ENCODE peak calls at places on chromosome 5, in four cellular contexts. I is AG10803, T is astrocyte of the spinal cord, M is brain microvascular endothelial cell. P is an unnamed sample.

GRCh38 chr5:82364497-82364896 is 86.3 kb upstream of the RPS23 start:
- DNase-seq in I (peak), T (peak), M (peak), P (no peak)

GRCh38 chr5:122077451-122078115 is 476 bp downstream of the LOX start:
- DNase-seq in I (no peak), T (no peak), M (peak), P (no peak)

GRCh38 chr5:133402781-133403180 is 209.6 kb downstream of the FSTL4 start:
- DNase-seq in I (no peak), T (no peak), M (no peak), P (no peak)

GRCh38 chr5:86461169-86461956 is 156.4 kb upstream of the COX7C start:
- DNase-seq in I (no peak), T (peak), M (no peak), P (no peak)

GRCh38 chr5:33679791-33680190 is 212.0 kb downstream of the ADAMTS12 start:
- DNase-seq in I (peak), T (peak), M (no peak), P (peak)

GRCh38 chr5:18465833-18466681 is 831.8 kb downstream of the TAF11L14 start:
- DNase-seq in I (peak), T (peak), M (peak), P (peak)

GRCh38 chr5:6633469-6634326 is 458 bp downstream of the SRD5A1 start:
- DNase-seq in I (no peak), T (no peak), M (peak), P (no peak)

GRCh38 chr5:154937186-154937717 is 759 bp downstream of the GEMIN5 start:
- DNase-seq in I (peak), T (no peak), M (no peak), P (no peak)

GRCh38 chr5:60519372-60519771 is 180.6 kb downstream of the DEPDC1B start:
- DNase-seq in I (no peak), T (no peak), M (no peak), P (no peak)

GRCh38 chr5:38463634-38464521 is 92.6 kb downstream of the LIFR start:
- DNase-seq in I (peak), T (peak), M (peak), P (peak)

GRCh38 chr5:177369050-177369912 is 11.6 kb downstream of the RGS14 start:
- DNase-seq in I (peak), T (no peak), M (no peak), P (no peak)

GRCh38 chr5:158616707-158617106 is 483.0 kb downstream of the EBF1 start:
- DNase-seq in I (peak), T (no peak), M (no peak), P (no peak)

GRCh38 chr5:58629190-58630159 is 46.6 kb downstream of the RAB3C start:
- DNase-seq in I (no peak), T (no peak), M (no peak), P (no peak)

GRCh38 chr5:161547573-161548471 is 1.3 kb upstream of the GABRB2 start:
- DNase-seq in I (no peak), T (no peak), M (no peak), P (no peak)

GRCh38 chr5:171647043-171647899 is 138.3 kb upstream of the SMIM23 start:
- DNase-seq in I (peak), T (peak), M (peak), P (peak)

GRCh38 chr5:113202904-113203716 is 226.5 kb downstream of the DCP2 start:
- DNase-seq in I (no peak), T (peak), M (peak), P (no peak)

GRCh38 chr5:136235316-136235715 is 42.4 kb upstream of the SMIM32 start:
- DNase-seq in I (no peak), T (no peak), M (no peak), P (no peak)

GRCh38 chr5:94249430-94249829 is 369.0 kb downstream of the KIAA0825 start:
- DNase-seq in I (no peak), T (no peak), M (no peak), P (no peak)

GRCh38 chr5:42840279-42840678 is 28.6 kb upstream of the SELENOP start:
- DNase-seq in I (peak), T (peak), M (peak), P (peak)

GRCh38 chr5:34022131-34022705 is 14.4 kb upstream of the AMACR start:
- DNase-seq in I (peak), T (peak), M (peak), P (no peak)

GRCh38 chr5:127072861-127073846 is at the start of gene C5orf63:
- DNase-seq in I (peak), T (no peak), M (no peak), P (no peak)

GRCh38 chr5:72314571-72315172 is 5.4 kb downstream of the MRPS27 start:
- DNase-seq in I (peak), T (peak), M (peak), P (no peak)

GRCh38 chr5:135013947-135014570 is 20.0 kb downstream of the PITX1 start:
- DNase-seq in I (peak), T (no peak), M (no peak), P (no peak)

GRCh38 chr5:138573949-138574670 is 1.1 kb downstream of the HSPA9 start:
- DNase-seq in I (peak), T (no peak), M (no peak), P (no peak)

GRCh38 chr5:157308826-157309465 is 43.0 kb downstream of the CYFIP2 start:
- DNase-seq in I (peak), T (peak), M (peak), P (peak)

GRCh38 chr5:174271316-174271715 is 225.8 kb downstream of the NSG2 start:
- DNase-seq in I (no peak), T (no peak), M (no peak), P (no peak)

GRCh38 chr5:179142434-179143198 is 82.4 kb downstream of the ZNF354C start:
- DNase-seq in I (peak), T (peak), M (peak), P (peak)

DNA sequence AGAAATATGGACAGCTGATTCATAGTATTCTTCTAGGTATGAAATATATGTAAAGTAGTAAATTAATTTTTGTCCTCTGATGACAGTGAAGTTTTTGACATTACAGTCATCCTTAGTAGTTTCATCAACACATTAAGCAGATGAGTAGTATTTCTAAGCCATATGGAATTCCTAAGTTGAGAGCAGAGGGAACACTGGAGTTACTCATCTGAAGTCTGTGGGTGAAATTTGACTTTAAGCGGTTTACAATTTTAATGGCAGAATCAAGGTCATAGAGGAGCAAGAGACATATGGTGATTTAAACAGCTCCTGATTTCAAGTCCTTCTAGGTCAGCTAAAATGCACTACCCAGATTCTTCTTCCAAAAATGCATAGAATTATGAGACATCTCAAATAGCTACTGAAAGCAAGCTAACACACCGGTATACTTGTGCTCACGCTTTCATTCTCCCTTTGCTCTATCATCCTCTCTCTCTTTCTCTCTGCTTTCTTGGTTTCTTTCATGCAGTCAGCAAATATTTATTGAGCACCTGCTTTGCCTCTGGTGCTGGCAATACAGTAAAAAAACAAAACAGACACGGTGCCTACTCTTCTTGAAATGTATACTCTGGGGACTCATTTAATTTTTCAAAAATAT is 235.9 kb downstream of the FER start:
- DNase-seq in I (peak), T (peak), M (no peak), P (peak)
- H3K4me3 ChIP-seq in I (no peak), T (no peak), M (no peak), P (no peak)

DNA sequence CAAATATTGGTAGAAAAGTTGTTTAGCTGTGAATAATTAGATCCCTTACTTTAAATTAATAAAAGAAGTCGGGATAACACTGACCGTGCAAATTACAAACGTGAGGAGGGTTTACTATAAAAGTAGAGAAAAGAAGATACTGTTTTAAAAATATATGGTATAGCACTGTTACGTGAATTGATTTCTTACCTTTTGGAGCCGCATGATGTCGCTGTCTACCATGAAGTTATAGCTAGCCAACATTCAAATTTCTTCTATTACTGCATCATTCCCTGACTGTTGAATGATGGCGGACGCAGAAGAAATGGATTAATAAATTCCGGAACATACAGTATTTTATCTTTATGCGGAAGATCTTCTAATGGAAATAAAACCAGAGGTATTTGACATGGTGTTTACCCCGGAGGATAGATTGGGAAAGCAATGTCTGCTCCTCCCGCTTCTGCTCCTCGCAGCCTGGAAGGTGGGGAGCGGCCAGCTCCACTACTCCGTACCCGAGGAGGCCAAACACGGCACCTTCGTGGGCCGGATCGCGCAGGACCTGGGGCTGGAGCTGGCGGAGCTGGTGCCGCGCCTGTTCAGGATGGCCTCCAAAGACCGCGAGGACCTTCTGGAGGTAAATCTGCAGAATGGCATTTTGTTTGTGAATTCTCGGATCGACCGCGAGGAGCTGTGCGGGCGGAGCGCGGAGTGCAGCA is at the start of gene PCDHA6:
- DNase-seq in I (no peak), T (no peak), M (no peak), P (no peak)
- H3K4me3 ChIP-seq in I (no peak), T (no peak), M (no peak), P (peak)

DNA sequence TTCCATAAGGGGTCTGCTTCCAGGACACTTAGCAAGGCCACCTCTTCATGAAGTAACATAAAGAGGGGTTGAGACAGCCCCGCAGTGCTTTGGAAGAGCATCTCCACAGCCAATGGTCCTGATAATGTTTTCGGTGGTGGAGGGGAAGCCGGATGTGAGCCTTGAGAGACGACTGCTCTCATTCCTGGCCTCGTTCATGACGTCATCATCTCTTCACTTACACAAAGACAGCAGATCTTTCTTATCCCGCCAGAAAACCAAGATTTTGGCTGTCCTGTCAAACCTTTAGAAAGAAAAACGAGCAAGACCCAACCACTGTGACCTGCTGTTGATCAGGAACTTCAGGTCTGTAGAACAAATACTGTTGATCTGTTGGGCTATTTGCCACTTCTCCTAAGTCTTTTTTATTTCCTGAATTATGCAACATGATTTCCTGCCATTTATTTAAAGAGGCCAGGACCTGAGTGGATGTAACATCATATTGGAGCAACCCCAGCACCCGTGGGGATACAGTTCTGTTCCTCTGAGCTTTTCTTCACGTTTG is 89.0 kb upstream of the IRX2 start:
- DNase-seq in I (no peak), T (no peak), M (no peak), P (no peak)
- H3K4me3 ChIP-seq in I (no peak), T (no peak), M (no peak), P (no peak)

DNA sequence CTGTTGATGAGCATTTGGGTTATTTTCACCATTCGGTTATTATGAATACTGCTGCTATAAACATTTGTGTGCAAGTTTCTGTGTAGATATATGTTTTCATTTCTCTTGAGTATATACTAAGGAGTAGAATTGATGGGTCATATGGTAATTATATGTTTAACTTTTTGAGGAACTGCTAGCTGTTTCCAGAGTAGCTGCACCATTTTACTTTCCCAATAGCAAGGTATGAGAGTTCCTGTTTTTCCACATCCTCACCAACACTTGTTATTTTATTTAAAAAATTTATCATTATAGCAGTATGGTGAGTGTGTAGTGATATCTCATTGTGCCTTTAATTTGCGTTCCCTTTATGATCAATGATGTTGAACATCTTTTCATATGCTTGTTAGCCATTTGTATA is 29.2 kb downstream of the CD14 start:
- DNase-seq in I (no peak), T (no peak), M (no peak), P (no peak)
- H3K4me3 ChIP-seq in I (no peak), T (no peak), M (no peak), P (no peak)

GRCh38 chr5:141809697-141810096 is 68.5 kb downstream of the PCDH1 start:
- DNase-seq in I (no peak), T (no peak), M (no peak), P (no peak)

GRCh38 chr5:141808857-141809256 is 69.4 kb downstream of the PCDH1 start:
- DNase-seq in I (no peak), T (no peak), M (no peak), P (no peak)

GRCh38 chr5:141805874-141806273 is 72.3 kb downstream of the PCDH1 start:
- DNase-seq in I (no peak), T (no peak), M (no peak), P (no peak)

GRCh38 chr5:141807732-141808131 is 70.5 kb downstream of the PCDH1 start:
- DNase-seq in I (no peak), T (no peak), M (no peak), P (no peak)

GRCh38 chr5:141806626-141807025 is 71.6 kb downstream of the PCDH1 start:
- DNase-seq in I (no peak), T (no peak), M (no peak), P (no peak)
- H3K4me3 ChIP-seq in I (no peak), T (no peak), M (no peak), P (no peak)

GRCh38 chr5:119288364-119289047 is 67.3 kb upstream of the TNFAIP8 start:
- DNase-seq in I (no peak), T (no peak), M (no peak), P (no peak)

GRCh38 chr5:119290607-119291006 is 65.2 kb upstream of the TNFAIP8 start:
- DNase-seq in I (no peak), T (no peak), M (no peak), P (no peak)

GRCh38 chr5:119291056-119291455 is 64.8 kb upstream of the TNFAIP8 start:
- DNase-seq in I (no peak), T (no peak), M (no peak), P (no peak)

GRCh38 chr5:119290161-119290569 is 65.7 kb upstream of the TNFAIP8 start:
- DNase-seq in I (no peak), T (no peak), M (peak), P (no peak)

DNA sequence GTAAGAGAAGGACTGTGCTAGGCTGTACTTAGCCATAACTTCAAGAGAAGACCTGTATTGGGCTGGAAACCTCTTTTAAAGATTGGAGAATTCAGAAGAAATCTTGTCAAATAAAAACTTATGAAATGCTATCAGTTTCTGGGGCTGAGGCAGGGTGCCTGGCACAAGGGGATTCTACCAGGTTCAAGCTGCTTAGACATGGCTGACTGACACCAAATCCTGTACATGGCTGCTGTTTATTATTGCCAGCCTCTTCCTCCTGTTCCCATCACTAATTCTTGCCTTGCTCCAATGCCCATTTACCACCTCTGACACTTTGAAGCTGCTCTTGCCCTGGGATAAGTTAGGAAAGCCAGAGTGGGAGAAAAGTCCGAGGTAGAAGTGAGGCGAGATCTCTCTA is 66.4 kb upstream of the TNFAIP8 start:
- DNase-seq in I (no peak), T (no peak), M (no peak), P (no peak)
- H3K4me3 ChIP-seq in I (no peak), T (no peak), M (no peak), P (no peak)